ENCODE peak calls at places on chromosomes 11 and 22, in six cellular contexts. Q, Z, T, C, K and G are unnamed samples.

GRCh38 chr11:10302294-10302743 is 2.6 kb upstream of the ADM start:
- DNase-seq in Q (no peak), Z (no peak), T (peak; percentile 42), C (no peak), K (no peak), G (no peak)

GRCh38 chr22:36162127-36163034 is 1.8 kb upstream of the APOL3 start:
- DNase-seq in Q (no peak), Z (no peak), T (no peak), C (no peak), K (no peak), G (no peak)

GRCh38 chr11:108973402-108974119 is 308.7 kb downstream of the DDX10 start:
- DNase-seq in Q (no peak), Z (no peak), T (no peak), C (no peak), K (no peak), G (no peak)

GRCh38 chr11:12237381-12237784 is 127.0 kb downstream of the MICAL2 start:
- DNase-seq in Q (no peak), Z (no peak), T (no peak), C (no peak), K (no peak), G (no peak)

GRCh38 chr11:68258363-68258765 is 13.4 kb downstream of the C11orf24 start:
- DNase-seq in Q (peak; percentile 25), Z (no peak), T (no peak), C (no peak), K (no peak), G (no peak)

GRCh38 chr11:97963528-97964331 is 1057.0 kb upstream of the CNTN5 start:
- DNase-seq in Q (no peak), Z (no peak), T (no peak), C (no peak), K (no peak), G (no peak)

GRCh38 chr11:74035264-74035663 is 26.4 kb upstream of the UCP3 start:
- DNase-seq in Q (no peak), Z (no peak), T (no peak), C (no peak), K (no peak), G (no peak)

GRCh38 chr11:117319214-117319840 is 3.3 kb upstream of the BACE1 start:
- DNase-seq in Q (no peak), Z (no peak), T (peak; percentile 31), C (no peak), K (no peak), G (no peak)

GRCh38 chr11:134752964-134753804 is 341.1 kb upstream of the B3GAT1 start:
- DNase-seq in Q (no peak), Z (no peak), T (no peak), C (no peak), K (no peak), G (no peak)

GRCh38 chr11:76380161-76380976 is 563 bp downstream of the THAP12 start:
- DNase-seq in Q (peak; percentile 43), Z (peak; percentile 68), T (no peak), C (no peak), K (no peak), G (peak; percentile 61)

GRCh38 chr11:119371778-119372182 is 9.7 kb downstream of the USP2 start:
- DNase-seq in Q (peak; percentile 23), Z (no peak), T (no peak), C (no peak), K (no peak), G (no peak)

GRCh38 chr11:88378422-88379066 is 41.0 kb upstream of the CTSC start:
- DNase-seq in Q (no peak), Z (no peak), T (no peak), C (no peak), K (no peak), G (no peak)

DNA sequence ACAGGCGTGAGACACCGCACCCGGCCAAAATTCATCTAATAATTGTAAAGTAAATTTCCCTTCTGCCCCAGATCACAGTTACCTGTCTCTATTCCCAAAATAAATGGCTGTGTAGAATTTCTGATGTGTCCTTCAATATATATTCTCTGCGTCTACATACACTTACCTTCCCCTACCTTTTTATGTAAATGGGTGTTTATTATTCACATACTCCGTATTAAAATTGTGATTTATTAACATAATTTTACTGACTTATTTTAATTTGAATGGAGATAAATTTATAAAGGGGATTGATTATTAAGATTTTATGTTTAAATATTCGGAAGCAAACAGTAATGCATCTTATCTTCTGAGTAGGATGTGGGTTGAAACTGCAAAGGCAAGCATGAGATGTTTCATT is 16.4 kb upstream of the ZNF280A start:
- DNase-seq in Q (no peak), Z (no peak), T (no peak), C (no peak), K (no peak), G (no peak)
- TF ChIP-seq CTCF in Q (no peak), Z (no peak), T (no peak), C (no peak), K (no peak), G (no peak)

GRCh38 chr11:61429346-61429690 is 457 bp downstream of the CPSF7 start:
- DNase-seq in Q (peak; percentile 78), Z (peak; percentile 90), T (peak; percentile 76), C (peak; percentile 32), K (peak; percentile 79), G (peak; percentile 73)
- TF ChIP-seq CTCF in Q (peak; percentile 57), Z (peak; percentile 54), T (no peak), C (no peak), K (no peak), G (peak; percentile 33)

DNA sequence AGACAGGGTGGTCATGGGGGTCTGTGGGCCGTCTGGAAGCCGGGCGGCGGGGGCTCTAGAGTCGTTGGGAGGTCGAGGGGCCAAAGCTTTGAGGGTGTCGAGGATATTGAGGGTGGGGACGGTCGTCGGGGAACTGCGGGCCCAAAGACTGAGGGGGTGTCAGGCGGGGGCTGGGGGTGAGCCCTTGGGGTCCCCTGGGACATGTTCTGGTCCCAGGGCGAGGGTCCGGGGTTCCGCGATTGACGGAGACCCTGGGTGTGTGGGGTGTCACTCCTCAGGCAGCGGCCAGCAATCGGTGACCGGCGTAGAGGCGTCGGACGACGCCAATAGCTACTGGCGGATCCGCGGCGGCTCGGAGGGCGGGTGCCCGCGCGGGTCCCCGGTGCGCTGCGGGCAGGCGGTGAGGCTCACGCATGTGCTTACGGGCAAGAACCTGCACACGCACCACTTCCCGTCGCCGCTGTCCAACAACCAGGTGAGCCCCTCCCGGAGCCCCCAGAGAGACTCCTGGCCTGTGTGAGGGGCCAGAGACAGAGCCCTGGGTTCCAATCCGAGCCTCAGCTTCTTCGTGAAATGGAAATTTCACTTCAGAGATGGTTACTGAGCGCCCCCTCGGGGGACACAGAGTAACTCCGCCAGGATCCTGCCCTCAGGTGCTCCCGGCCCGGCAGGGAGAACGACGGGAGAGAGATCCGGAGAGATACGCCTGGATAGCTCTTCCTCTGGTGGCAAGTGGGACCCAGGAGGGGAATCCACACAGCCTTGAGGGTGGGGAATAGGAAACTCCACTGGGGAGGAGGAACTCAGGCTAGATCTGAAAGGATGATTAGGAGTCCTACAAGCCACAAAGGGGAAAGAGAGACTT is 714 bp downstream of the SDF2L1 start:
- DNase-seq in Q (peak; percentile 80), Z (peak; percentile 70), T (no peak), C (no peak), K (peak; percentile 81), G (peak; percentile 39)
- TF ChIP-seq CTCF in Q (peak; percentile 73), Z (peak; percentile 77), T (no peak), C (no peak), K (peak; percentile 17), G (peak; percentile 50)

GRCh38 chr11:35516361-35516760 is 9.1 kb downstream of the PAMR1 start:
- DNase-seq in Q (no peak), Z (no peak), T (no peak), C (no peak), K (no peak), G (no peak)

GRCh38 chr11:35517481-35517880 is 7.9 kb downstream of the PAMR1 start:
- DNase-seq in Q (no peak), Z (no peak), T (no peak), C (no peak), K (no peak), G (no peak)

GRCh38 chr11:35515224-35515623 is 10.2 kb downstream of the PAMR1 start:
- DNase-seq in Q (no peak), Z (no peak), T (no peak), C (no peak), K (no peak), G (no peak)

GRCh38 chr11:35511666-35512065 is 13.8 kb downstream of the PAMR1 start:
- DNase-seq in Q (no peak), Z (no peak), T (no peak), C (no peak), K (no peak), G (no peak)

GRCh38 chr11:35514481-35514880 is 10.9 kb downstream of the PAMR1 start:
- DNase-seq in Q (no peak), Z (no peak), T (no peak), C (no peak), K (no peak), G (no peak)
- TF ChIP-seq CTCF in Q (no peak), Z (no peak), T (no peak), C (no peak), K (no peak), G (no peak)

DNA sequence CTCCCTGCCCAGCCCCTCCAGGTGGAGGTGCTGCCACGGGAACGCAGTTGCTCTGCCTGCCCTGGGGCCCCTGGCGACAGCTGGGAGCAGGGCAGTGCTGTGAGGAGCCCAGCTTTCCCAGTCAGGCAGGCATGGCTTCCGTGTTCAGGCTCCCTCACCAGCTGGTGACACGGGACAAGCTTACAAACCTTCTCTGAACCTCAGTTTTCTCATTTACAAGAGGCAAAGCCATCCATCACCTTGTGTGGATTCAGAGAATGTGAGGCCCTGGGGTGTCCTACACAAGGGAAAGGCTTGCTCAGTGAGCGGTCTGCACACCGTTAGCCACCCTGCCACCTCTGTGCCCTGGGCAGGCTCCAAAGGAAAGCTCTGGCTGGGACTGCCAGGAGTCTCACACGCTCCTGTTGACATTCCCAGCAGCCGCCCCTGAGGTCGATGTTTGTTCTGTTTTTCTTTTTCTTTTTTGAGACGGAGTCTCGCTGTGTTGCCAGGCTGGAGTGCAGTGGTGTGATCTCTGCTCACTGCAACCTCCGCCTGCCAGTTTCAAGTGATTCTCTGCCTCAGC is 23.5 kb downstream of the SUN2 start:
- DNase-seq in Q (no peak), Z (no peak), T (peak; percentile 61), C (no peak), K (no peak), G (no peak)
- TF ChIP-seq CTCF in Q (no peak), Z (no peak), T (no peak), C (no peak), K (no peak), G (no peak)

GRCh38 chr22:17597217-17597616 is 31.3 kb downstream of the ATP6V1E1 start:
- DNase-seq in Q (no peak), Z (no peak), T (no peak), C (no peak), K (no peak), G (no peak)
- TF ChIP-seq CTCF in Q (no peak), Z (no peak), T (no peak), C (no peak), K (no peak), G (no peak)